ENCODE peak calls at places on chromosomes 12 and 14, in seven cellular contexts. M, A, N, C, D, W and X are unnamed samples.

GRCh38 chr12:106112094-106112822 is 26.5 kb downstream of the NUAK1 start:
- DNase-seq in M (peak; percentile 81), A (no peak), N (no peak), C (peak; percentile 21), D (no peak), W (peak; percentile 52), X (no peak)

GRCh38 chr12:6193853-6194815 is 6.1 kb upstream of the CD9 start:
- DNase-seq in M (no peak), A (peak; percentile 47), N (no peak), C (no peak), D (peak; percentile 74), W (peak; percentile 33), X (peak; percentile 39)

GRCh38 chr12:120261951-120262851 is 3.3 kb downstream of the PXN start:
- DNase-seq in M (peak; percentile 95), A (no peak), N (no peak), C (peak; percentile 55), D (no peak), W (no peak), X (no peak)

GRCh38 chr14:71574976-71575375 is 357.3 kb upstream of the RGS6 start:
- DNase-seq in M (no peak), A (no peak), N (peak; percentile 92), C (peak; percentile 74), D (no peak), W (peak; percentile 89), X (no peak)

GRCh38 chr12:69324797-69325466 is 23.2 kb upstream of the LYZ start:
- DNase-seq in M (no peak), A (no peak), N (no peak), C (no peak), D (no peak), W (no peak), X (no peak)

GRCh38 chr14:63542231-63542999 is 762 bp downstream of the PPP2R5E start:
- DNase-seq in M (no peak), A (no peak), N (no peak), C (no peak), D (peak; percentile 74), W (peak; percentile 11), X (no peak)

GRCh38 chr14:44316647-44317432 is 190.2 kb downstream of the FSCB start:
- DNase-seq in M (peak; percentile 90), A (no peak), N (peak; percentile 93), C (peak; percentile 58), D (no peak), W (peak; percentile 96), X (no peak)

GRCh38 chr12:14810953-14811483 is 3.0 kb downstream of the SMCO3 start:
- DNase-seq in M (no peak), A (no peak), N (peak; percentile 43), C (peak; percentile 32), D (peak; percentile 28), W (peak; percentile 48), X (no peak)

GRCh38 chr14:60753264-60754126 is 18.9 kb downstream of the MNAT1 start:
- DNase-seq in M (no peak), A (no peak), N (no peak), C (no peak), D (no peak), W (peak; percentile 45), X (no peak)

GRCh38 chr14:104151028-104151385 is 12.6 kb downstream of the KIF26A start:
- DNase-seq in M (no peak), A (no peak), N (no peak), C (no peak), D (no peak), W (no peak), X (no peak)

GRCh38 chr14:104151546-104152245 is 13.3 kb downstream of the KIF26A start:
- DNase-seq in M (no peak), A (no peak), N (no peak), C (no peak), D (no peak), W (no peak), X (no peak)

GRCh38 chr14:104149617-104150141 is 11.3 kb downstream of the KIF26A start:
- DNase-seq in M (no peak), A (no peak), N (no peak), C (no peak), D (peak; percentile 91), W (peak; percentile 27), X (no peak)

GRCh38 chr14:104149278-104149595 is 10.8 kb downstream of the KIF26A start:
- DNase-seq in M (no peak), A (no peak), N (no peak), C (no peak), D (no peak), W (no peak), X (no peak)

GRCh38 chr14:104150201-104151027 is 12.0 kb downstream of the KIF26A start:
- DNase-seq in M (no peak), A (no peak), N (no peak), C (no peak), D (peak; percentile 94), W (peak; percentile 58), X (no peak)
- TF ChIP-seq CTCF in M (no peak), A (no peak), N (peak; percentile 23), C (peak; percentile 60), D (peak; percentile 62), W (peak; percentile 26), X (peak; percentile 65)

DNA sequence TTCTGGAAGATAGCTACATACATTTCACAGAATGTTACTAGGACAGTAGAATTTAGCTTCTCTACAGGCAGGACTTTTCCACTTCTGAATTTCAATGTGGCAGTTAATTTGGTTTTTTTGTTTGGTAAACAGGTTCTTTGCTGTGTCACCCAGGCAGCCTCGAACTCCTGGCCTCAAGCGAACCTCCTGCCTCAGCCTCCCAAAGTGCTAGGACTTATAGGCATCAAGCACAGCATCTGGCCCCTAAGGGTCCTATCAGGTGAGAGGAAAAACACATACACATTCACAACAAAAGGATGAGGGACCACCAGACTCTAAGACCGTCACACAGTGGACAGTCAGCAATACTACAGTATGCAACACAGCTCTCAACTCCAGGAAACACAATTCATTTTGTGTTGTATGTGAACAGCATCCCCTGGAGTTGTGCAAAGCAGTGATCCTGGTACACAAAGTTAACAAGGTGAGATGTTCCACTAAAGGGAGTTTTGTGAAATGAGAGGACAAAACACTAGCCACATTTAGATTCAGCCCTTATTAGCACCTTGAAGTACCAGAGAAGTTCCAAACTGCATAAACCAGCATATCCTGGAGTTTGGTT is 6.9 kb downstream of the ATP2B1 start:
- DNase-seq in M (no peak), A (no peak), N (no peak), C (no peak), D (no peak), W (no peak), X (no peak)
- TF ChIP-seq CTCF in M (no peak), A (no peak), N (no peak), C (peak; percentile 41), D (no peak), W (peak; percentile 8), X (no peak)

DNA sequence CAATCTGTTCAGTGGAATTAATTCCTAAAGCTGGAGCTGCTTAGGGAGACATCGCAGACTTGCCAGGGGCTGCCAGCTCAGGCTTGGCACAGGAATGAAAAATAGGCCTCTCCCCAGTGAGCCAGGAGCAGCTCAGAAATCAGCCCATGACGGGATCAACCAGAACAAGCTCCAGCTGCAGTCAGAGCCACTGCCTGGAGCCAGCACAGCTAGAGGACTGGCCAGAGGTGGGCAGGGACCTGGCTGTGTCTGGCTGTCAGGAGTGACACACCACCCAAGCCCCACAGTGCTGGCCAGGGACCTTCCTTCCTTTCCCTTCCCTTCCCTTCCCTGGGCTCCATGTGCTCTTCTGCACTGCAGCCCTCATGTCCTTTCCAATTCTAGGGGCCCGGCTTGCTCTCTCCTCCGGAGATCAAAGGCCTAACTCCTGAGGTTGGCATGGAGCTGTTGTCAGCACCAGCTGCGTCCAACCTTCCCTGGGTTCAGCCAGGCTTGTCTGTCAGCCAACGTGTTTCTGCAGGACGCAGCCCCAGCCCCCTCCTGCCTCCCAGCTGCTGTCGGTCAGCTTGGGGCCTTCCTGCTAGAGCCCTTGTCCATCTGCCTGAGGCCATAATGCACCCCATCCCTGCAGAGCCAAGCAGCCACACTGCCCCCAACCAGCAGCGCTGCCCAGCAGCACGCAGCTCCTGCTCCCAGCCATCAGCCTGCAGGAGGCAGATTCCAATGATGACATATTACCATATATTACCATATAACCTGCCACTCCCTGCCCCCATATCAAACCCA is 149.3 kb downstream of the CALM1 start:
- DNase-seq in M (no peak), A (peak; percentile 53), N (peak; percentile 29), C (no peak), D (peak; percentile 70), W (no peak), X (peak; percentile 60)
- TF ChIP-seq CTCF in M (no peak), A (no peak), N (no peak), C (no peak), D (no peak), W (no peak), X (no peak)

GRCh38 chr12:82378997-82379396 is 20.7 kb downstream of the METTL25 start:
- DNase-seq in M (no peak), A (no peak), N (no peak), C (no peak), D (no peak), W (no peak), X (no peak)

GRCh38 chr12:82383930-82384513 is 25.7 kb downstream of the METTL25 start:
- DNase-seq in M (no peak), A (no peak), N (peak; percentile 48), C (peak; percentile 35), D (no peak), W (peak; percentile 61), X (no peak)
- TF ChIP-seq CTCF in M (peak; percentile 73), A (no peak), N (peak; percentile 54), C (peak; percentile 80), D (peak; percentile 37), W (peak; percentile 64), X (peak; percentile 80)

GRCh38 chr12:46401703-46402102 is 29.1 kb upstream of the SLC38A2 start:
- DNase-seq in M (no peak), A (no peak), N (peak; percentile 84), C (no peak), D (no peak), W (peak; percentile 77), X (no peak)
- TF ChIP-seq CTCF in M (peak; percentile 36), A (no peak), N (peak; percentile 64), C (peak; percentile 15), D (no peak), W (peak; percentile 36), X (peak; percentile 20)

GRCh38 chr12:15879413-15879812 is 2.8 kb upstream of the STRAP start:
- DNase-seq in M (no peak), A (no peak), N (no peak), C (no peak), D (no peak), W (no peak), X (no peak)

GRCh38 chr12:15880721-15881120 is 1.5 kb upstream of the STRAP start:
- DNase-seq in M (no peak), A (no peak), N (no peak), C (no peak), D (no peak), W (no peak), X (no peak)

GRCh38 chr12:15875863-15876262 is 6.3 kb upstream of the STRAP start:
- DNase-seq in M (no peak), A (no peak), N (no peak), C (no peak), D (no peak), W (no peak), X (no peak)
- TF ChIP-seq CTCF in M (no peak), A (no peak), N (no peak), C (no peak), D (no peak), W (no peak), X (no peak)

DNA sequence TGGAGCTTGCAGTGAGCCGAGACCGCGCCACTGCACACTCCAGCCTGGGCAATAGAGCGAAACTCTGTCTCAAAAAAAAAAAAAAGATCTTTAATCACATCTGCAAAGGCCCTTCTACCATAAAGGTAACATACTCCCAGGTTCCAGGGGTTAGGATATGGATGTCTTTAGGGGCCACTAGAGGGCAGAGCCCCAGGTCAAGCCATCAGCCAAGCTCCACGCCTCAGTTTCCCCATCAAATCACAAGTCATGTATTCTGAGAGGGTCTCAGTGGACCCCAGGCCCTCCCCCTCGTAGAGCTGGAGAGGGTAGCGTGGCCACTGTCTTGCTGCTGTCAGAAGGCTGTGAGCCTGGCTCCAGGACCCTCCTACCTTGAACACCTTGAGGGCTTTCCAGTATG is 18.8 kb downstream of the SLC8B1 start:
- DNase-seq in M (no peak), A (no peak), N (no peak), C (no peak), D (no peak), W (no peak), X (no peak)
- TF ChIP-seq CTCF in M (peak; percentile 24), A (no peak), N (peak; percentile 7), C (peak; percentile 53), D (peak; percentile 39), W (peak; percentile 14), X (peak; percentile 38)